ENCODE peak calls at places on chromosomes 16 and 17, in eight cellular contexts. Q is Panc1; F is CD8-positive, alpha-beta memory T cell; D is effector memory CD4-positive, alpha-beta T cell; E is PC-3; K is bronchial epithelial cell; I is CD8-positive, alpha-beta T cell; G is SJCRH30. H is an unnamed sample.

GRCh38 chr17:57271821-57272220 is 15.5 kb downstream of the MSI2 start:
- DNase-seq in Q (no peak), F (no peak), D (no peak), E (no peak), K (no peak), I (no peak), G (no peak), H (no peak)

GRCh38 chr16:81471882-81472281 is 27.3 kb downstream of the CMIP start:
- DNase-seq in Q (no peak), F (no peak), D (no peak), E (no peak), K (no peak), I (no peak), G (no peak), H (no peak)

GRCh38 chr17:63041251-63041650 is 75.2 kb downstream of the TANC2 start:
- DNase-seq in Q (no peak), F (no peak), D (no peak), E (no peak), K (no peak), I (no peak), G (no peak), H (no peak)

GRCh38 chr16:86337581-86338402 is 172.5 kb upstream of the FOXF1 start:
- DNase-seq in Q (no peak), F (no peak), D (no peak), E (no peak), K (no peak), I (no peak), G (no peak), H (no peak)

GRCh38 chr16:51880776-51881175 is 666.2 kb downstream of the TOX3 start:
- DNase-seq in Q (peak; percentile 78), F (no peak), D (no peak), E (peak; percentile 40), K (peak; percentile 90), I (no peak), G (no peak), H (no peak)

GRCh38 chr16:86252596-86252995 is 257.7 kb upstream of the FOXF1 start:
- DNase-seq in Q (no peak), F (no peak), D (no peak), E (no peak), K (no peak), I (no peak), G (peak; percentile 45), H (peak; percentile 1)

GRCh38 chr17:49845210-49845782 is 2.6 kb downstream of the TAC4 start:
- DNase-seq in Q (no peak), F (no peak), D (no peak), E (no peak), K (no peak), I (no peak), G (no peak), H (no peak)

GRCh38 chr17:6868579-6868978 is 37.0 kb upstream of the TEKT1 start:
- DNase-seq in Q (peak; percentile 70), F (no peak), D (no peak), E (peak; percentile 84), K (peak; percentile 93), I (no peak), G (no peak), H (no peak)

GRCh38 chr17:77391668-77392375 is 251.1 kb downstream of the SEC14L1 start:
- DNase-seq in Q (peak; percentile 54), F (no peak), D (no peak), E (peak; percentile 88), K (peak; percentile 39), I (peak; percentile 34), G (peak; percentile 75), H (no peak)

GRCh38 chr16:75074920-75075687 is 41.5 kb downstream of the LDHD start:
- DNase-seq in Q (no peak), F (peak; percentile 84), D (peak; percentile 76), E (no peak), K (no peak), I (peak; percentile 75), G (no peak), H (peak; percentile 100)

GRCh38 chr17:45363498-45363897 is 46.7 kb upstream of the MAP3K14 start:
- DNase-seq in Q (no peak), F (no peak), D (no peak), E (no peak), K (no peak), I (no peak), G (no peak), H (no peak)

GRCh38 chr16:71461686-71462648 is at the start of gene ZNF23:
- DNase-seq in Q (no peak), F (peak; percentile 67), D (peak; percentile 60), E (peak; percentile 66), K (peak; percentile 39), I (peak; percentile 80), G (peak; percentile 66), H (peak; percentile 51)

GRCh38 chr16:67719778-67720144 is 645 bp upstream of the GFOD2 start:
- DNase-seq in Q (no peak), F (no peak), D (peak; percentile 2), E (no peak), K (peak; percentile 41), I (peak; percentile 9), G (peak; percentile 15), H (no peak)

GRCh38 chr17:49565948-49566491 is 9.7 kb upstream of the NXPH3 start:
- DNase-seq in Q (no peak), F (no peak), D (no peak), E (peak; percentile 46), K (peak; percentile 58), I (no peak), G (peak; percentile 64), H (no peak)

GRCh38 chr17:8832711-8833352 is 33.7 kb upstream of the MFSD6L start:
- DNase-seq in Q (no peak), F (peak; percentile 6), D (no peak), E (no peak), K (no peak), I (peak; percentile 38), G (no peak), H (no peak)

GRCh38 chr17:59830846-59831486 is 61.8 kb downstream of the TUBD1 start:
- DNase-seq in Q (no peak), F (no peak), D (no peak), E (peak; percentile 31), K (peak; percentile 48), I (no peak), G (no peak), H (no peak)

GRCh38 chr16:7013990-7014389 is 318.7 kb upstream of the RBFOX1 start:
- DNase-seq in Q (no peak), F (no peak), D (no peak), E (peak; percentile 5), K (no peak), I (no peak), G (no peak), H (peak; percentile 47)

GRCh38 chr17:72077326-72077960 is 43.4 kb upstream of the SOX9 start:
- DNase-seq in Q (no peak), F (no peak), D (no peak), E (peak; percentile 39), K (peak; percentile 94), I (no peak), G (no peak), H (no peak)

GRCh38 chr17:4478318-4478830 is 20.3 kb upstream of the SPNS2 start:
- DNase-seq in Q (no peak), F (no peak), D (no peak), E (no peak), K (no peak), I (no peak), G (no peak), H (no peak)

DNA sequence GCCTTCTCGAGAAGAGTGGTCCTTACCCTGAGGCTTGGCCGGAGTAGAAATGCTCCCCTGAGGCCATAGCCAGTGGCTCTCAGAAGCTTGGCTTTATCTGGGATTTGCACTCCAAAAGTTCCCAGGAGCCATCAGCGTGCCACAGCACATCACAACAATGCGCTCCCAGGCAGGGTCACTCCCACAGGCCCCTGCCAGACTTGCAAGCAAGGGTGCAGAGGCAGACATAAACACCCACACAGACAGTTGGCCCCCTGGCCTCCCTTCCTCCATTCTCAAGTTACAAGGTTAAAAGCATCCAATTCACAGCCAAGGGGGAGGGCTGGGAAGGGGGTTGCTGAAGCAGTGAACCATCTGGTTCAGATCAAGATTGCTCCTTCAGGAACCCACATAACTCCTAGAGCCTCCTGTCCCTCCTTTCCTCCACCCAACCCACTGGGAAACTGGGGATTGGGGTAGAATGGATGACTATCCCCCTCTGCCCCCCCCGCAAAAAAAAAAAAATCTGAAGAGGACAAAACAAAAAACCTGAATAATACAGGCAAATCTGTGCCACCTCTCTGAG is 1.8 kb downstream of the ST3GAL2 start:
- DNase-seq in Q (no peak), F (no peak), D (no peak), E (no peak), K (no peak), I (no peak), G (peak; percentile 77), H (no peak)
- H3K4me3 ChIP-seq in Q (peak overlapping the region; percentile 86), F (peak overlapping the region; percentile 74), D (peak overlapping the region; percentile 59), E (no peak overlapping the region), K (no peak overlapping the region), I (peak overlapping the region; percentile 75), G (no peak overlapping the region), H (no peak overlapping the region)

GRCh38 chr17:79803997-79804855 is 7.3 kb upstream of the CBX8 start:
- DNase-seq in Q (no peak), F (no peak), D (no peak), E (no peak), K (peak; percentile 20), I (no peak), G (no peak), H (peak; percentile 67)
- H3K4me3 ChIP-seq in Q (peak overlapping the region; percentile 28), F (no peak overlapping the region), D (no peak overlapping the region), E (peak overlapping the region; percentile 19), K (peak overlapping the region; percentile 22), I (no peak overlapping the region), G (peak overlapping the region; percentile 21), H (peak overlapping the region; percentile 55)

DNA sequence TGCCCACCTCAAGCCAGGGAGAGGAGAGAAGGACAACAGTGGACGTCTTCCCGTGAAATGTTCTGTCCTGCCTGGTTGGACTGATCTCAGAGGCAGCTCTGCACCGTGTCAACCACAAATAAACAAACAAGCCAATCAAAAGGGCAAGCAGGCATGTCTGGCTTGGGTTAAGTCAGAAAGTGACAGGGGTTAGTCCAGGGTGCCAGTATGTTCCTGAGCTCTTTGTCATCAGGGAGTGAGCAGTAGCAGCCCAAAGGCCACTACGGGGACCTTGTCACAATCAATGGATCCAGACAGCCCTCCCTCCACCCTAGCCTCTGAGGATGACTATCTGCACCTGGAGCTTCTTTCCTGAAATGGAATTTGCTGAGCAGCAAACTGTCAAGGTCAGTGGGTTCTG is 35.0 kb downstream of the CNGB1 start:
- DNase-seq in Q (no peak), F (no peak), D (no peak), E (no peak), K (no peak), I (no peak), G (no peak), H (no peak)
- H3K4me3 ChIP-seq in Q (no peak overlapping the region), F (no peak overlapping the region), D (no peak overlapping the region), E (no peak overlapping the region), K (no peak overlapping the region), I (no peak overlapping the region), G (no peak overlapping the region), H (no peak overlapping the region)

DNA sequence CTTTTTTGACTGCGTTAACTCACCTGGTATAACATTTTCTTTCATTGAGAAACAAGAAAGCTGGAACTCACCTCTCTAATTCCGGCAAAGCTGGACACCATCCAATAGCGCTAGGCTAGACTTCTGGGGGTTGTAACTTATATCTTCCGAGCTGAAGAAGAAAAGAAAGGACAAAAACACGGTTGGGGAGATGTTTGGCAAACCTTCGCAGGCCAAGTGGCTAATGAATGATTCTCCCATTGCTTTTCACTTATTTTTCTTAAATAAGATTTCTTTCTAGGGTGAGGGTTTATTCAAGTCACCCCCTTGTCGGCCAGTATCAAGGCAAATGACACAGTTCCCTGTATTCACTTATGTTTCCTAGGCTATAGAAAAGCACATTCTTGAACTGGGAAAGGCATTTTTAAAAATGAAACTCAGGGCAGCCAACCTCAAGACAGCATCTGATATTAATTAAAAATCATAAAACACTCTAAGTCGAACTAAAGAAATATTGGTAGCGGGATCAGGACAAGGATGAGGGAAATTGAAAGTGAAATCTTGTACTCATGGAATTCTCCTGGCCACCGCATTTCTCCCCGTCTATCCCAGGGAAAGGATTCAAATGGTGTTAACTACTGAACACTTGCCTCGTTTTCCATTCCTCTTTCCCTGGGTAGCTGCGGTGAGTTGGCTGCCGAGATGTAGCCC is 95.9 kb upstream of the ZFHX3 start:
- DNase-seq in Q (no peak), F (no peak), D (no peak), E (no peak), K (no peak), I (no peak), G (no peak), H (no peak)
- H3K4me3 ChIP-seq in Q (no peak overlapping the region), F (no peak overlapping the region), D (no peak overlapping the region), E (no peak overlapping the region), K (no peak overlapping the region), I (no peak overlapping the region), G (no peak overlapping the region), H (no peak overlapping the region)

H was measured in Jurkat, Clone E6-1.